ENCODE peak calls at places on chromosomes 3 and 15, in five cellular contexts. Q is mammary epithelial cell, H is lower lobe of right lung, Y is suprapubic skin, V is neural progenitor cell. O is an unnamed sample.

GRCh38 chr15:23566070-23567050 is 886 bp downstream of the MKRN3 start:
- DNase-seq in V (no peak), Q (no peak), H (no peak), Y (no peak), O (no peak)

GRCh38 chr3:56612146-56612545 is 55.2 kb downstream of the CCDC66 start:
- DNase-seq in V (no peak), Y (no peak), H (no peak), Q (no peak), O (no peak)

GRCh38 chr3:178685591-178685906 is 149.3 kb downstream of the KCNMB2 start:
- DNase-seq in Q (no peak), H (no peak), Y (no peak), V (no peak), O (no peak)

GRCh38 chr15:64640146-64640868 is 135.1 kb downstream of the RBPMS2 start:
- DNase-seq in Y (no peak), Q (no peak), V (no peak), H (no peak), O (peak)

GRCh38 chr15:66024998-66025397 is 155.7 kb downstream of the RAB11A start:
- DNase-seq in Q (peak), V (no peak), H (no peak), Y (no peak), O (no peak)

GRCh38 chr15:36525430-36525829 is 54.0 kb upstream of the CDIN1 start:
- DNase-seq in Q (no peak), Y (no peak), H (no peak), V (no peak), O (no peak)

GRCh38 chr3:45054196-45054857 is 28.2 kb downstream of the CLEC3B start:
- DNase-seq in Q (no peak), V (no peak), H (no peak), Y (no peak), O (no peak)

GRCh38 chr15:92800013-92800412 is 100.1 kb upstream of the CHD2 start:
- DNase-seq in V (no peak), Y (no peak), H (no peak), Q (no peak), O (no peak)

GRCh38 chr15:67680645-67681044 is 138.1 kb downstream of the MAP2K5 start:
- DNase-seq in H (no peak), Y (no peak), V (no peak), Q (peak), O (no peak)

GRCh38 chr15:79179108-79179561 is 88.6 kb upstream of the RASGRF1 start:
- DNase-seq in Y (peak), H (no peak), V (no peak), Q (peak), O (no peak)

GRCh38 chr3:172520332-172520831 is 2.8 kb downstream of the TNFSF10 start:
- DNase-seq in Y (no peak), Q (peak), H (no peak), V (no peak), O (peak)

GRCh38 chr15:39919396-39919739 is 698 bp downstream of the GPR176 start:
- DNase-seq in V (peak), Y (no peak), Q (no peak), H (no peak), O (peak)

GRCh38 chr3:69389520-69390248 is 3.8 kb upstream of the FRMD4B start:
- DNase-seq in V (no peak), Y (no peak), Q (peak), H (no peak), O (no peak)

GRCh38 chr3:77096966-77097890 is 57.3 kb downstream of the ROBO2 start:
- DNase-seq in Q (peak), Y (no peak), H (no peak), V (no peak), O (no peak)

GRCh38 chr3:197501879-197502620 is 53.7 kb downstream of the BDH1 start:
- DNase-seq in V (peak), Q (peak), H (peak), Y (no peak), O (peak)

GRCh38 chr3:71723452-71724170 is 1.6 kb downstream of the EIF4E3 start:
- DNase-seq in Q (no peak), Y (no peak), H (no peak), V (no peak), O (no peak)

GRCh38 chr3:138726966-138727365 is 107.8 kb downstream of the PIK3CB start:
- DNase-seq in Y (no peak), H (no peak), V (no peak), Q (no peak), O (no peak)

GRCh38 chr3:156957715-156958114 is 131.6 kb downstream of the LEKR1 start:
- DNase-seq in V (no peak), Q (no peak), H (no peak), Y (no peak), O (no peak)

GRCh38 chr3:115397433-115397832 is 225.9 kb upstream of the GAP43 start:
- DNase-seq in H (no peak), V (no peak), Y (no peak), Q (peak), O (no peak)

GRCh38 chr15:66943456-66944095 is 121.8 kb upstream of the SMAD3 start:
- DNase-seq in V (peak), H (no peak), Y (peak), Q (no peak), O (peak)

GRCh38 chr15:81296673-81297072 is 27.3 kb downstream of the STARD5 start:
- DNase-seq in Q (no peak), H (peak), Y (peak), V (no peak), O (peak)

GRCh38 chr15:99511865-99512632 is 53.7 kb upstream of the MEF2A start:
- DNase-seq in Y (no peak), H (no peak), V (no peak), Q (no peak), O (no peak)

GRCh38 chr3:192188218-192188835 is 539.0 kb downstream of the FGF12 start:
- DNase-seq in Y (no peak), Q (peak), V (peak), H (peak), O (peak)
- TF ChIP-seq CTCF in Y (no peak), Q (peak), V (peak), H (peak), O (peak)

GRCh38 chr3:195119461-195120198 is 151.3 kb downstream of the XXYLT1 start:
- DNase-seq in Y (no peak), V (peak), Q (no peak), H (no peak), O (no peak)

GRCh38 chr3:195118671-195119070 is 152.3 kb downstream of the XXYLT1 start:
- DNase-seq in Q (no peak), H (no peak), V (no peak), Y (no peak), O (no peak)

GRCh38 chr3:195122261-195122660 is 148.7 kb downstream of the XXYLT1 start:
- DNase-seq in H (no peak), V (no peak), Q (no peak), Y (no peak), O (no peak)

GRCh38 chr3:195117978-195118581 is 152.9 kb downstream of the XXYLT1 start:
- DNase-seq in Y (no peak), Q (peak), H (no peak), V (no peak), O (peak)

DNA sequence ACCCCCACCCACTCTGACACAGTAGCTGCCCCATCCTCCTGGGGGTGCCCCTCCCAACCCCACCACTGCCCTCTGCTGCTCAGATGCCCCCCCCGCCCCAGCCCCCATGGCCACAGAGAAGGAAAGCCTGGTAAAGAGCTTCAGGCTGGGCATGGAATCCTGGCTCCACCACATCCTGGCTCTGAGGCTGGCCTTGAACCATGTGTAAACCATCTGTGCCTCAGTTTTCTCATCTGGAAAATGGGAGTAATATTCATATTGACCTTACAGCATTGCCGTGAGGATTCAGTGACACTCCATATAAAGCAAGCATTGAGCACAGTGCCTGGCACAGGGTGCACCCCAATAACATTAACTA is 150.8 kb downstream of the XXYLT1 start:
- DNase-seq in Q (no peak), H (no peak), Y (no peak), V (no peak), O (no peak)
- H3K4me3 ChIP-seq in Q (no peak), H (no peak), Y (no peak), V (no peak), O (no peak)

DNA sequence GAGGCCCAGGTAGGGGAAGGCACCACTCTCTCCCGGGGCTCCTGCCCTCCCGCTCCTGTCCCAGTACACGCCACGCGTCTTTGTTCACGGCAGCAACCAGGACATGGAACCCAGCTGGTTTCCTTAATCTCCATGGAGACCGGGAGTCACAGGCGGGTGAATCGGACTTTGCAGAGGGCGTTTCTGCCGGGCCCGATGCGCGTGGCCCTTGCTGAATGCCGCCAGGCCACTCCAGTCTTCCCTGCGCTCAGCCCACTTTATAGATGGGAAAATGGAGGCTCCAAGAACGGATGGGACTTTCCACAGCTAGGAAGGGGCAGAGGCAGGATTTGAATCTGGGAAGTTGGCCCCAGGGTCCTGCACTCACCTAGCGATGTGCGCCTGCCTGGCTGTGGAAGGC is 7.4 kb downstream of the PLXND1 start:
- DNase-seq in Q (no peak), V (no peak), Y (no peak), H (no peak), O (no peak)
- H3K27ac ChIP-seq in Q (no peak), V (no peak), Y (peak), H (peak), O (peak)

DNA sequence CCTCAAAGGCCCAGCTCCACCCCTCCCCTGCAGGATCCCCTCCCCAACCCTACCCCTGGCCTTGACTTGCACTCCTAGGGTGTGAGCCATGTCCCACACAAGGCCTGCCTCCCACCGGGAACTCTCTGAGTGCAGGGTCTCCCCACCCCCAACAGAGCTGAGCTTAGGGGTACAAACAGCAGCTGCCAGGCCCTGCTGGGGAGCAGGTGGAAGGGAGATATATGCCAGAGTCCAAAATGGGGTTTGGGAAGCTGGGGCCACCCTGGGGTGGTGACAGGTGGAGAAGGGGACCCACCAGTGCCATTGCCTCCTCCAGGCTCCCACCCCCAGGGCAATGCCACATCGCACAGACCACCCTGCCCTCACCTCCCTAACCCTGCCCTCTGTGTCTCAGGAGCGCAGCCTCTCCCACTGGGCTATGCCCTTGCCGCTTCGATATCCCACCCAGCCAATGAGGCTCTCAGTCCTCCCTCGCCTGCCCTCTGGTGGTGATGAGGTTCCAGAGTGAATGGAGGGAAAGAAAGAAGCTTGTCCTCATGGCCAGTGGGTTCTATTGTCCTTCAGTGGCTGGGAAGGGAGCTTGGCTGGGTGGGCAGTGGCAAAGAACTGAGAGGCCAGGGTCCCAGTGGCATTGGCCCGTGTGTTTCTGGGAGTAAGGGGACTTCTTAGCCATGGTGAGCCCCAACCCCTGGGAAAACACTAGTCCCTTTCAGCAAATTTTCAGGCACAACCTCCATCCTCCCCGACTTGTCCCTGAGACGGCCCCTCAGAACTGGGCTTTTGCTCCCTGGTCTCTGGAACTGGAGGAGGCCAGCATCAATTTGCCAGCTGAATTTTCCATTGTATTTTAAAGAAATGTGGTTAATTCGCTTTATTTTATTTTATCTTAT is 46.8 kb downstream of the CYP11A1 start:
- DNase-seq in H (no peak), Y (no peak), V (peak), Q (peak), O (peak)
- TF ChIP-seq CTCF in H (peak), Y (no peak), V (peak), Q (peak), O (peak)